ENCODE peak calls at places on chromosomes 5 and 9, in nine cellular contexts. One of them, this sample, is unnamed.

GRCh38 chr5:84204772-84205171 is 179.9 kb downstream of the EDIL3 start:
- DNase-seq in Ammon's horn: no peak
- DNase-seq in HuH-7.5: no peak
- DNase-seq in dorsolateral prefrontal cortex: no peak
- DNase-seq in endothelial cell: no peak
- DNase-seq in T1000: no peak
- DNase-seq in NCI-H1092: no peak
- DNase-seq in GM04504: no peak
- DNase-seq in pons: no peak
- DNase-seq in this sample: no peak

GRCh38 chr9:84919498-84919897 is 250.0 kb downstream of the NTRK2 start:
- DNase-seq in T1000: no peak
- DNase-seq in HuH-7.5: no peak
- DNase-seq in pons: no peak
- DNase-seq in Ammon's horn: no peak
- DNase-seq in dorsolateral prefrontal cortex: no peak
- DNase-seq in endothelial cell: no peak
- DNase-seq in NCI-H1092: no peak
- DNase-seq in GM04504: no peak
- DNase-seq in this sample: no peak

GRCh38 chr5:72613515-72613914 is 106.3 kb upstream of the ZNF366 start:
- DNase-seq in endothelial cell: no peak
- DNase-seq in T1000: no peak
- DNase-seq in NCI-H1092: no peak
- DNase-seq in dorsolateral prefrontal cortex: no peak
- DNase-seq in pons: no peak
- DNase-seq in HuH-7.5: no peak
- DNase-seq in Ammon's horn: no peak
- DNase-seq in GM04504: no peak
- DNase-seq in this sample: no peak

GRCh38 chr9:76810377-76810957 is 46.2 kb downstream of the PCA3 start:
- DNase-seq in Ammon's horn: peak; percentile 85
- DNase-seq in GM04504: peak; percentile 31
- DNase-seq in HuH-7.5: no peak
- DNase-seq in pons: peak; percentile 88
- DNase-seq in T1000: peak; percentile 21
- DNase-seq in endothelial cell: peak; percentile 54
- DNase-seq in NCI-H1092: peak; percentile 27
- DNase-seq in dorsolateral prefrontal cortex: peak; percentile 42
- DNase-seq in this sample: peak; percentile 38

GRCh38 chr9:88772602-88773001 is 218.7 kb upstream of the S1PR3 start:
- DNase-seq in dorsolateral prefrontal cortex: no peak
- DNase-seq in Ammon's horn: no peak
- DNase-seq in endothelial cell: no peak
- DNase-seq in HuH-7.5: no peak
- DNase-seq in pons: no peak
- DNase-seq in GM04504: no peak
- DNase-seq in T1000: no peak
- DNase-seq in NCI-H1092: no peak
- DNase-seq in this sample: no peak

GRCh38 chr9:35914307-35914807 is 5.1 kb downstream of the SPAAR start:
- DNase-seq in dorsolateral prefrontal cortex: no peak
- DNase-seq in NCI-H1092: no peak
- DNase-seq in T1000: no peak
- DNase-seq in Ammon's horn: no peak
- DNase-seq in HuH-7.5: peak; percentile 55
- DNase-seq in pons: no peak
- DNase-seq in endothelial cell: peak; percentile 43
- DNase-seq in GM04504: no peak
- DNase-seq in this sample: no peak

GRCh38 chr9:86287013-86287412 is 4.7 kb upstream of the ISCA1 start:
- DNase-seq in pons: no peak
- DNase-seq in T1000: no peak
- DNase-seq in HuH-7.5: no peak
- DNase-seq in GM04504: peak; percentile 5
- DNase-seq in endothelial cell: peak; percentile 47
- DNase-seq in dorsolateral prefrontal cortex: peak; percentile 19
- DNase-seq in Ammon's horn: no peak
- DNase-seq in NCI-H1092: no peak
- DNase-seq in this sample: no peak

GRCh38 chr5:116576043-116576713 is 1.6 kb upstream of the SEMA6A start:
- DNase-seq in dorsolateral prefrontal cortex: peak; percentile 38
- DNase-seq in T1000: no peak
- DNase-seq in GM04504: no peak
- DNase-seq in endothelial cell: peak; percentile 91
- DNase-seq in NCI-H1092: peak; percentile 47
- DNase-seq in pons: no peak
- DNase-seq in Ammon's horn: peak; percentile 81
- DNase-seq in HuH-7.5: peak; percentile 85
- DNase-seq in this sample: no peak

GRCh38 chr9:120937127-120937526 is 10.5 kb upstream of the TRAF1 start:
- DNase-seq in HuH-7.5: no peak
- DNase-seq in NCI-H1092: no peak
- DNase-seq in endothelial cell: no peak
- DNase-seq in GM04504: no peak
- DNase-seq in Ammon's horn: no peak
- DNase-seq in T1000: no peak
- DNase-seq in pons: no peak
- DNase-seq in dorsolateral prefrontal cortex: no peak
- DNase-seq in this sample: no peak

GRCh38 chr9:79166005-79166404 is 405.8 kb upstream of the TLE4 start:
- DNase-seq in Ammon's horn: no peak
- DNase-seq in pons: no peak
- DNase-seq in endothelial cell: no peak
- DNase-seq in dorsolateral prefrontal cortex: no peak
- DNase-seq in GM04504: peak; percentile 53
- DNase-seq in HuH-7.5: no peak
- DNase-seq in T1000: no peak
- DNase-seq in NCI-H1092: no peak
- DNase-seq in this sample: no peak

GRCh38 chr5:50751064-50751657 is 84.7 kb downstream of the PARP8 start:
- DNase-seq in pons: peak; percentile 50
- DNase-seq in GM04504: no peak
- DNase-seq in dorsolateral prefrontal cortex: no peak
- DNase-seq in endothelial cell: no peak
- DNase-seq in NCI-H1092: no peak
- DNase-seq in HuH-7.5: no peak
- DNase-seq in T1000: no peak
- DNase-seq in Ammon's horn: peak; percentile 43
- DNase-seq in this sample: peak; percentile 15

GRCh38 chr9:126155756-126156664 is 170.6 kb upstream of the MVB12B start:
- DNase-seq in Ammon's horn: no peak
- DNase-seq in HuH-7.5: no peak
- DNase-seq in NCI-H1092: no peak
- DNase-seq in dorsolateral prefrontal cortex: no peak
- DNase-seq in T1000: no peak
- DNase-seq in GM04504: no peak
- DNase-seq in endothelial cell: no peak
- DNase-seq in pons: no peak
- DNase-seq in this sample: no peak

GRCh38 chr5:82031220-82032119 is 59.6 kb downstream of the ATG10 start:
- DNase-seq in Ammon's horn: no peak
- DNase-seq in endothelial cell: no peak
- DNase-seq in HuH-7.5: no peak
- DNase-seq in pons: no peak
- DNase-seq in T1000: no peak
- DNase-seq in NCI-H1092: no peak
- DNase-seq in GM04504: no peak
- DNase-seq in dorsolateral prefrontal cortex: no peak
- DNase-seq in this sample: no peak

GRCh38 chr5:53820802-53821171 is 260.3 kb downstream of the NDUFS4 start:
- DNase-seq in Ammon's horn: no peak
- DNase-seq in endothelial cell: no peak
- DNase-seq in GM04504: no peak
- DNase-seq in T1000: no peak
- DNase-seq in NCI-H1092: no peak
- DNase-seq in dorsolateral prefrontal cortex: no peak
- DNase-seq in HuH-7.5: no peak
- DNase-seq in pons: no peak
- DNase-seq in this sample: no peak

GRCh38 chr5:134245101-134245604 is 19.3 kb upstream of the PPP2CA start:
- DNase-seq in Ammon's horn: peak; percentile 60
- DNase-seq in HuH-7.5: no peak
- DNase-seq in endothelial cell: no peak
- DNase-seq in T1000: no peak
- DNase-seq in dorsolateral prefrontal cortex: peak; percentile 17
- DNase-seq in GM04504: no peak
- DNase-seq in NCI-H1092: no peak
- DNase-seq in pons: peak; percentile 52
- DNase-seq in this sample: peak; percentile 67

GRCh38 chr9:129954868-129955550 is 88.0 kb downstream of the FNBP1 start:
- DNase-seq in NCI-H1092: no peak
- DNase-seq in HuH-7.5: no peak
- DNase-seq in endothelial cell: no peak
- DNase-seq in pons: peak; percentile 68
- DNase-seq in Ammon's horn: peak; percentile 43
- DNase-seq in dorsolateral prefrontal cortex: no peak
- DNase-seq in T1000: no peak
- DNase-seq in GM04504: no peak
- DNase-seq in this sample: no peak

GRCh38 chr5:128208436-128208835 is 124.9 kb downstream of the SLC12A2 start:
- DNase-seq in Ammon's horn: no peak
- DNase-seq in GM04504: no peak
- DNase-seq in HuH-7.5: no peak
- DNase-seq in NCI-H1092: no peak
- DNase-seq in dorsolateral prefrontal cortex: no peak
- DNase-seq in T1000: no peak
- DNase-seq in pons: no peak
- DNase-seq in endothelial cell: no peak
- DNase-seq in this sample: no peak

This sample was measured in AG04450.